ENCODE peak calls at places on chromosome 10, in ten cellular contexts. W is CD8-positive, alpha-beta memory T cell; N is endodermal cell; M is stomach; B is fibroblast of lung; K is heart left ventricle; Q is PC-3; A is GM23248; O is lower lobe of right lung; H is Caco-2. Y is an unnamed sample. For H3K27me3 and H3K9me3, the result is how much of the 10 kb centered on the place peaks cover.

GRCh38 chr10:119283818-119284217 is 76.4 kb downstream of the GRK5 start:
- DNase-seq in W (no peak), N (no peak), M (no peak), B (no peak), K (no peak), Q (no peak), A (no peak), O (peak), H (no peak), Y (no peak)

GRCh38 chr10:86871563-86872183 is 85.7 kb downstream of the MMRN2 start:
- DNase-seq in W (no peak), N (peak), M (no peak), B (no peak), K (no peak), Q (no peak), A (no peak), O (no peak), H (peak), Y (no peak)

GRCh38 chr10:5391780-5392179 is 12.8 kb downstream of the TUBAL3 start:
- DNase-seq in W (no peak), N (no peak), M (no peak), B (no peak), K (no peak), Q (no peak), A (no peak), O (no peak), H (no peak), Y (no peak)

GRCh38 chr10:104318810-104319684 is 19.2 kb downstream of the ITPRIP start:
- DNase-seq in W (no peak), N (no peak), M (no peak), B (peak), K (no peak), Q (no peak), A (no peak), O (peak), H (no peak), Y (no peak)

GRCh38 chr10:123636598-123637325 is 29.4 kb upstream of the GPR26 start:
- DNase-seq in W (no peak), N (peak), M (no peak), B (no peak), K (no peak), Q (no peak), A (peak), O (no peak), H (no peak), Y (peak)

GRCh38 chr10:84076047-84076388 is 63.3 kb upstream of the GHITM start:
- DNase-seq in W (no peak), N (no peak), M (no peak), B (peak), K (no peak), Q (no peak), A (peak), O (no peak), H (no peak), Y (no peak)

GRCh38 chr10:74419491-74420466 is 268.8 kb downstream of the ADK start:
- DNase-seq in W (peak), N (no peak), M (no peak), B (peak), K (no peak), Q (peak), A (peak), O (no peak), H (peak), Y (no peak)

GRCh38 chr10:46516660-46517416 is 39.6 kb downstream of the GPRIN2 start:
- DNase-seq in W (no peak), N (peak), M (peak), B (peak), K (peak), Q (peak), A (peak), O (peak), H (no peak), Y (peak)

GRCh38 chr10:28677889-28678686 is 767 bp downstream of the BAMBI start:
- DNase-seq in W (peak), N (peak), M (peak), B (peak), K (peak), Q (peak), A (peak), O (peak), H (peak), Y (peak)

GRCh38 chr10:62638062-62638477 is 166.4 kb upstream of the ADO start:
- DNase-seq in W (no peak), N (no peak), M (no peak), B (peak), K (no peak), Q (no peak), A (peak), O (no peak), H (no peak), Y (no peak)

GRCh38 chr10:125080984-125081383 is 79.4 kb downstream of the CTBP2 start:
- DNase-seq in W (no peak), N (no peak), M (no peak), B (no peak), K (no peak), Q (no peak), A (no peak), O (no peak), H (no peak), Y (no peak)
- H3K4me3 ChIP-seq in W (no peak), N (no peak), M (no peak), B (no peak), K (no peak), Q (no peak), A (no peak), O (no peak), H (no peak), Y (no peak)

DNA sequence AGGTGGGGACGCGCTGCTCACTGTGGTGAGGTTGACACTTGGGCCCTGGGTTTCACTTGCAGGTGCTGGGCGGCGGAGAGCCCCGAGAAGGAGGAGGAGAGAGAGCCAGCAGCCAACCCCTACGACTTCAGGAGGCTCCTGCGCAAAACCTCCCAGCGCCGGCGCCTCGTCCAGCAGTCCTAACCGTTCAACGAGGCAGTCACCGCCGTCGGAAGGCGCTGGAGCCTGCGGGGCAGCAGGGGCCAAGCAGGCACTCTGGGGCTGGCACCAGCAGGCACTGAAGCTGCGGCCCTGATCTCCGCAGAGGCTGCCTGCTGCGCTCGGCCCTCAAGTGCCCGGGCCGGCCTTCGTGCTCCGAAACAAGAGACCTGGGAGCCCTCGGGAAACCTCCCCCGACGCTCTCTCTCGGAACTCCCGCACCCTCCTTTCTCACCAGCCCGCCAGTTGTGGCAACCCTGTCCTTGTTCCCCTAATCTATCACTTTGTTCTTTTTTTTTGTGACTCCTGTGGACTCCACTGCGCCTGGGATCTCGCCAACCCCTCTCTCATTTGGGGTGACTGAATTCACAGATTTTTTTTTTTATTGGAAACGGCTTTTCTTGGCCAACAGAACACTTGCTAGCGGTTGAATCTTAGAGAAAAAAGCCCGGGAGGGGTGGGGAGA is 4.7 kb upstream of the GAD2 start:
- DNase-seq in W (no peak), N (peak), M (no peak), B (no peak), K (no peak), Q (no peak), A (no peak), O (no peak), H (no peak), Y (no peak)
- H3K27me3 ChIP-seq in W (under half), N (half or more), M (half or more), B (under half), K (half or more), Q (under half), A (half or more), O (half or more), H (under half), Y (under half)

GRCh38 chr10:131092876-131093275 is 218.6 kb downstream of the TCERG1L start:
- DNase-seq in W (no peak), N (no peak), M (no peak), B (no peak), K (no peak), Q (no peak), A (no peak), O (peak), H (no peak), Y (no peak)
- H3K9me3 ChIP-seq in W (under half), N (under half), M (under half), B (under half), K (under half), Q (under half), A (under half), O (under half), H (under half), Y (under half)

DNA sequence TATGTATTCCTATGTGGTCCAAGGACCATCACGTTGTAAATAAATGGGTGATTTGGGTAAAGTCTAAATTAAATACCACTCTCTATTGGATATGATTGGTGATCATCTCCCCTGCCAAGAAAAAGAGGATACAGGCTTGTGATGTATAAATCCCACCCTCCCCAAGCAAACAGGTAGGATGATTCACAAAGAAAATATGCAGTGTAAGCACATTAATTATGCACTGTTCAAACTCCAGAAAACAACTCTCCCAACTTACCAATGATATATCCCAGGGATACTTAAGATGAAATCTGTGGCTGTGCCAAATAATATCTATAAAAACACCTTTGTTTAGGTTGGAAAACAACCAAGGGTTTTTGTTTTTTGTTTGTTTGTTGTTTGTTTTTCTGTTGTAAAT is 795.9 kb downstream of the XPNPEP1 start:
- DNase-seq in W (no peak), N (no peak), M (no peak), B (no peak), K (no peak), Q (no peak), A (no peak), O (no peak), H (no peak), Y (no peak)
- H3K4me3 ChIP-seq in W (no peak), N (no peak), M (no peak), B (no peak), K (no peak), Q (no peak), A (no peak), O (no peak), H (no peak), Y (no peak)

GRCh38 chr10:96217711-96218110 is 53.7 kb downstream of the BLNK start:
- DNase-seq in W (no peak), N (no peak), M (no peak), B (no peak), K (no peak), Q (no peak), A (no peak), O (no peak), H (no peak), Y (no peak)

GRCh38 chr10:96218826-96219225 is 52.5 kb downstream of the BLNK start:
- DNase-seq in W (no peak), N (no peak), M (no peak), B (no peak), K (no peak), Q (no peak), A (no peak), O (no peak), H (no peak), Y (no peak)

GRCh38 chr10:96225119-96225518 is 46.2 kb downstream of the BLNK start:
- DNase-seq in W (no peak), N (no peak), M (no peak), B (no peak), K (no peak), Q (no peak), A (no peak), O (no peak), H (no peak), Y (no peak)

GRCh38 chr10:96222908-96223307 is 48.5 kb downstream of the BLNK start:
- DNase-seq in W (no peak), N (no peak), M (no peak), B (no peak), K (no peak), Q (no peak), A (no peak), O (no peak), H (no peak), Y (no peak)

GRCh38 chr10:96222441-96222840 is 48.9 kb downstream of the BLNK start:
- DNase-seq in W (no peak), N (peak), M (no peak), B (no peak), K (no peak), Q (no peak), A (no peak), O (no peak), H (no peak), Y (no peak)
- H3K27me3 ChIP-seq in W (under half), N (under half), M (under half), B (under half), K (under half), Q (under half), A (under half), O (under half), H (under half), Y (under half)

GRCh38 chr10:131692176-131692575 is 208.6 kb upstream of the PPP2R2D start:
- DNase-seq in W (no peak), N (peak), M (no peak), B (no peak), K (no peak), Q (no peak), A (no peak), O (no peak), H (no peak), Y (no peak)

GRCh38 chr10:131690805-131691239 is 210.0 kb upstream of the PPP2R2D start:
- DNase-seq in W (no peak), N (no peak), M (no peak), B (no peak), K (no peak), Q (no peak), A (no peak), O (no peak), H (no peak), Y (no peak)

GRCh38 chr10:131689954-131690669 is 210.7 kb upstream of the PPP2R2D start:
- DNase-seq in W (no peak), N (no peak), M (no peak), B (no peak), K (no peak), Q (no peak), A (no peak), O (no peak), H (no peak), Y (no peak)

GRCh38 chr10:131692686-131693334 is 208.0 kb upstream of the PPP2R2D start:
- DNase-seq in W (no peak), N (peak), M (no peak), B (no peak), K (no peak), Q (no peak), A (no peak), O (no peak), H (no peak), Y (no peak)

DNA sequence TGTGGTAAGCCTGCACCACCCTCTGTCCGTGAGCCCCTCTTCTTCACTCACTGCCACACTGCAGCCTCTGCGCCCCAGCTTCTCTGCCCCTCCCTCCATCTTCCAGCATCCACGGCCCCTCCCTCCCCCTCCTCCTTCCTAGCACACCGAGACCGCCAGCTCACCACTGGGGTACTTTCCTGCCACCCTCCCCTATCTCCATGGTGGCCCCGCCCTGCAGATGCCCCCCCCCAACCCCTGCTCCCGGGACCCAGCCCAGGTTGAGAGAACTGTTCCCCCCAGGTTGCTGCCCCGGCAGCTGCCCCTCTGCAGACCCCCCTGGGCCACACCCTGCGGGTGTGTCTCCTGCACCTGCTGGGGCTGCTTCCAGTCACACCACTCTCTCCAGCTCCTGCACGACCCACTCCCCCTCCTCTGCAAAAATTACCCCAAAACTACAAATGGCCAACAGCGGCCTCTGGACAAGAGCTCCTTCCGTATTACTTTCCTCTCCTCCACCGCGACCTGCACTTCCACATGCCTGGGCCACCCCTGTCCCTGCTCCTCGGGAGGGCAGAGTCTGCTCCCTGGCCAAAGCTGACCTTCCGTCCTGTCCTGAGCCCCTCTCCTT is 209.2 kb upstream of the PPP2R2D start:
- DNase-seq in W (no peak), N (no peak), M (no peak), B (no peak), K (no peak), Q (no peak), A (no peak), O (no peak), H (no peak), Y (no peak)
- H3K9me3 ChIP-seq in W (under half), N (under half), M (under half), B (under half), K (under half), Q (under half), A (under half), O (under half), H (under half), Y (under half)

Y was measured in MG63.